ENCODE peak calls at places on chromosomes 5 and 9, in six cellular contexts. V, H, X, M, A and F are unnamed samples. For H3K4me1, the result is how much of the 10 kb centered on the place peaks cover.

GRCh38 chr9:124394596-124394995 is 20.6 kb downstream of the PSMB7 start:
- DNase-seq in V (no peak), H (no peak), X (no peak), M (no peak), A (no peak), F (no peak)

GRCh38 chr5:77032635-77033034 is 2.4 kb downstream of the AGGF1 start:
- DNase-seq in V (no peak), H (no peak), X (no peak), M (no peak), A (no peak), F (no peak)

GRCh38 chr5:74386571-74387334 is 253.8 kb downstream of the ENC1 start:
- DNase-seq in V (no peak), H (no peak), X (no peak), M (peak), A (no peak), F (no peak)

GRCh38 chr5:10595678-10596309 is 31.9 kb downstream of the ANKRD33B start:
- DNase-seq in V (peak), H (peak), X (no peak), M (peak), A (peak), F (no peak)

GRCh38 chr9:111952559-111952958 is 55.9 kb downstream of the UGCG start:
- DNase-seq in V (peak), H (no peak), X (no peak), M (peak), A (no peak), F (no peak)

GRCh38 chr5:67006152-67006848 is 190.3 kb downstream of the CD180 start:
- DNase-seq in V (no peak), H (no peak), X (no peak), M (no peak), A (no peak), F (no peak)

GRCh38 chr9:134059661-134060395 is 8.0 kb downstream of the BRD3 start:
- DNase-seq in V (no peak), H (no peak), X (peak), M (no peak), A (peak), F (peak)

GRCh38 chr9:16092142-16092541 is 539.3 kb downstream of the CCDC171 start:
- DNase-seq in V (no peak), H (no peak), X (no peak), M (no peak), A (no peak), F (no peak)

GRCh38 chr5:168422431-168422830 is 63.8 kb upstream of the RARS1 start:
- DNase-seq in V (no peak), H (no peak), X (no peak), M (no peak), A (no peak), F (no peak)

GRCh38 chr9:17839744-17840143 is 260.9 kb downstream of the SH3GL2 start:
- DNase-seq in V (no peak), H (no peak), X (no peak), M (no peak), A (no peak), F (no peak)

GRCh38 chr9:107312651-107313050 is 29.6 kb downstream of the RAD23B start:
- DNase-seq in V (peak), H (no peak), X (peak), M (peak), A (no peak), F (no peak)

GRCh38 chr5:56910123-56910951 is 941 bp downstream of the SETD9 start:
- DNase-seq in V (no peak), H (peak), X (peak), M (peak), A (peak), F (no peak)

GRCh38 chr5:107040907-107041306 is 629.8 kb downstream of the EFNA5 start:
- DNase-seq in V (no peak), H (no peak), X (no peak), M (no peak), A (no peak), F (no peak)

GRCh38 chr9:37997636-37998374 is 71.2 kb downstream of the SHB start:
- DNase-seq in V (no peak), H (no peak), X (no peak), M (no peak), A (no peak), F (no peak)

GRCh38 chr5:148406406-148406805 is 22.6 kb downstream of the FBXO38 start:
- DNase-seq in V (no peak), H (no peak), X (no peak), M (no peak), A (no peak), F (no peak)

GRCh38 chr9:116209406-116210116 is 56.0 kb downstream of the PAPPA start:
- DNase-seq in V (no peak), H (no peak), X (no peak), M (no peak), A (no peak), F (no peak)

GRCh38 chr9:114046237-114046755 is 31.8 kb downstream of the AMBP start:
- DNase-seq in V (no peak), H (no peak), X (no peak), M (no peak), A (no peak), F (no peak)

GRCh38 chr9:124029617-124030016 is 18.0 kb downstream of the LHX2 start:
- DNase-seq in V (no peak), H (no peak), X (no peak), M (no peak), A (no peak), F (no peak)

GRCh38 chr5:3778945-3779344 is 183.3 kb downstream of the IRX1 start:
- DNase-seq in V (no peak), H (no peak), X (no peak), M (no peak), A (no peak), F (no peak)

GRCh38 chr5:45385321-45386058 is 310.7 kb downstream of the HCN1 start:
- DNase-seq in V (peak), H (no peak), X (no peak), M (peak), A (no peak), F (no peak)

GRCh38 chr5:138698713-138699112 is 54.5 kb upstream of the CTNNA1 start:
- DNase-seq in V (no peak), H (no peak), X (no peak), M (no peak), A (no peak), F (no peak)

GRCh38 chr5:68171101-68171558 is 44.4 kb upstream of the PIK3R1 start:
- DNase-seq in V (peak), H (peak), X (peak), M (peak), A (peak), F (no peak)

GRCh38 chr5:131367219-131367860 is 103.5 kb downstream of the CDC42SE2 start:
- DNase-seq in V (no peak), H (no peak), X (no peak), M (no peak), A (no peak), F (no peak)
- H3K4me1 ChIP-seq in V (under half), H (under half), X (under half), M (under half), A (under half), F (under half)

GRCh38 chr9:109098960-109099308 is 20.8 kb downstream of the TMEM245 start:
- DNase-seq in V (no peak), H (no peak), X (no peak), M (peak), A (no peak), F (no peak)
- H3K4me3 ChIP-seq in V (no peak), H (no peak), X (peak), M (no peak), A (no peak), F (no peak)

DNA sequence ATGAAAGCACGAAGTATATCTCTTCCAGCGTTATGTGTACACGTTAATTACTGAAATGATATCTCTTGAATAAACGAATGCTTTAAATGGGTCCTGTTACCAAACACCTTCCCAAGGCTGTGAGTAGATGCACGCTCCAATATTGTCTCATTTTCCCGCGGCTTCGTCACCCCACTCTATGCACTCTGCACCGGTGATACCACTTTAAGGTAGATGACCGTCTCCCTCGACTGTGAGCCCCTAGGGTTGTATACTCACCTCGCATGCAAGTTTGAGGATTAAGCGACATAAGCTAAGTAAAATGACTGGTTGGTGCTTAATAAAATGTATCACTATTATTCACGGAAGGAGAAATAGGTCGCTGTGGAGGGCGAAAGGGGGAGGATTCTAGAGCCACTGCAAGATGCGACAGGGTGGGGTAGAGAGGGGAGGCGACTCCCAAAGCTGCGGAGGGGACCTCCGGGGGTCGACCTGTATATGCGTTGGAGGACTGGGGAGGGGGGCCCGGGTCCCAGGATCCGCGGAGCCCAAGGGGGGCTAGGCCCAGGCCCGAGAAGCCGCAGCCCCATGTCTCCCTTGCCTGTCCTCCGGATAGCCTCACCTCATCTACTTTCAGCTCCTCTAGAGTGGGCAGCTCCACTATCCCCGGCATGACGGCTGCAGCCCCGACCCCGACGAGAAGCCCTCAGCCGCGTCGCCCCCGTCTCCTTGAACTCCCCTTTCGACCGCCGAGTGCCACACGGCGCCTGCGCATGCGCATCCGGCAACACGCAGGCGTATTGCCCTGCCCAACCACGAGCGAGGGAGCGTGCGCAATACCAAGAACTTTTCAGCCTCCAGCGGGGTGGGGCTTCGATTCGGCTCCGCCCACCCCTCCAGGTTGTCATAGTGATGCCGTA is at the start of the genes MORN5 and NDUFA8:
- DNase-seq in V (peak), H (peak), X (peak), M (peak), A (peak), F (peak)
- TF ChIP-seq CTCF in V (no peak), H (peak), X (peak), M (no peak), A (peak), F (no peak)

DNA sequence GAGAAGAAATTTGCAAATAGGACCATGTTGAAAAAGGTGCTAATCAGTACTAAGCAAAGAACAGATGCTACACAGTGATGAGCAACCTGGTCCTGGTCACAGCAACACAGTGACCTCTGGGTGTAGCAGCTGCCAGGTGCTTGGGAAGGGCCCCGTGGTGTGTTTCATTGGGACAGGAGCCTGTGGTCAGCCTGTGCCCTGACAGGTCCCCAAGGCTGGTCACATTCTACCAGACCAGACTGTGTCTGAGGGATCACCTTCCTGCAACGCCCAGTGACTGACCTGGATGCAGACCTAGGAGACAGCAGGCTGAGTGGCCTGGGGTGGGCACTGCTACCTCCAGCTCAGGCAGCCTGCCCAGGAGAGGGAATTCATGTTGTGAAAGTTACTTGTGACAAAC is 54.8 kb upstream of the FAM120AOS start:
- DNase-seq in V (no peak), H (no peak), X (no peak), M (no peak), A (no peak), F (no peak)
- H3K4me1 ChIP-seq in V (under half), H (under half), X (half or more), M (under half), A (under half), F (under half)

DNA sequence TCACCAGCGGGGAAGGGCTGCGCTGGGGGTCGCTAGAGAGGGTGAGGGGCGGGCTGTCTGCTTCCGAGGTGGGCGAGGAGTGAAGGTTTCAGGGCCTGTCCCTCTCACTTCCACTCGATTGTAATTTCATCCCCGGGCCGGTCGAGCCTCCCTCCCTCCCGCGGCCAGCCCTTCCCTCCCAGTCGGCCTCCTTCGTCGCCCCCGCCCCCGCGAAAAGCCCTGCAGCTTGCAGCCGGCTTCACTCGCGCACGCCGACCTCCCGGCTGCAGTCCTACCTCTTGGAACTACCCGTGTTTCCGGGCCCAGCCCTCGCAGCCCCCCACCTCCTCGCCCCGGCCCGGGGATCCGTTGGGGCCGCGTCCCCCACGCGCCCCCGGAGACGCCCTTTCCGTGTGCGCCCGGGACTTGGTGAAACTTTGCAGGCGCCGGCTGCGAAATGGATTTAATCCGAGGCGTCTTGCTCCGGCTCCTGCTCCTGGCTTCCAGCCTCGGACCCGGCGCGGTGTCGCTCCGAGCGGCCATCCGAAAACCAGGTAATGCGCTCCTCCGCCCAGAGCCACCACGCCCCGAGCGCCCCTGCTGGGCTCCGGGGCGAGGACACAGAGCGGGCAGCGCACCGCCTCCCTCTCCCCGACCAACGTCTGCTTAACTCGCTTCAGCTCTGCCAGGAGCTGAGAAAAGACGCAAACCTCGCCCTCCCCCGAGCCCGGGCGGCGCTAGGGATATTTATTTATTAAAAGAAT is at the start of gene EGFLAM:
- DNase-seq in V (peak), H (peak), X (peak), M (no peak), A (peak), F (peak)
- H3K4me3 ChIP-seq in V (peak), H (peak), X (peak), M (peak), A (no peak), F (peak)

GRCh38 chr9:122192261-122192875 is 32.7 kb downstream of the MORN5 start:
- DNase-seq in V (no peak), H (no peak), X (no peak), M (no peak), A (no peak), F (no peak)
- TF ChIP-seq CTCF in V (no peak), H (no peak), X (no peak), M (no peak), A (no peak), F (no peak)